ENCODE peak calls at places on chromosomes 13 and 19, in six cellular contexts. J is left ventricle myocardium inferior, F is AG04449, C is GM23338, Q is AG09309, N is HFF-Myc. E is an unnamed sample.

GRCh38 chr13:73141292-73141771 is 82.5 kb downstream of the KLF5 start:
- DNase-seq in N (no peak), J (no peak), F (no peak), C (no peak), Q (no peak), E (peak)

GRCh38 chr13:65472336-65472735 is 1757.8 kb downstream of the PCDH9 start:
- DNase-seq in N (peak), J (no peak), Q (peak), C (no peak), F (no peak), E (no peak)

GRCh38 chr19:3576696-3577443 is 4.1 kb downstream of the HMG20B start:
- DNase-seq in F (no peak), N (no peak), C (peak), Q (no peak), J (peak), E (peak)

GRCh38 chr13:81927347-81927746 is 1586.4 kb upstream of the SPRY2 start:
- DNase-seq in J (no peak), F (no peak), C (peak), N (no peak), Q (no peak), E (no peak)

GRCh38 chr13:45434556-45435371 is 16.6 kb upstream of the SLC25A30 start:
- DNase-seq in F (no peak), N (no peak), Q (no peak), C (no peak), J (no peak), E (no peak)

GRCh38 chr13:46627462-46627861 is 74.5 kb downstream of the LRCH1 start:
- DNase-seq in Q (no peak), J (no peak), N (no peak), C (no peak), F (no peak), E (no peak)

GRCh38 chr19:47520839-47521238 is 6.0 kb upstream of the NAPA start:
- DNase-seq in J (no peak), Q (no peak), C (no peak), N (no peak), F (no peak), E (no peak)

GRCh38 chr19:46271488-46272197 is 25.2 kb upstream of the HIF3A start:
- DNase-seq in C (no peak), Q (peak), F (peak), N (no peak), J (no peak), E (peak)

GRCh38 chr13:78409172-78409571 is 194.2 kb downstream of the POU4F1 start:
- DNase-seq in F (no peak), J (no peak), Q (no peak), N (no peak), C (peak), E (no peak)

GRCh38 chr13:30307966-30308290 is 577 bp upstream of the KATNAL1 start:
- DNase-seq in Q (no peak), N (no peak), J (no peak), F (no peak), C (no peak), E (no peak)

GRCh38 chr13:51739403-51740112 is 64.4 kb downstream of the DHRS12 start:
- DNase-seq in Q (no peak), C (no peak), N (no peak), J (no peak), F (no peak), E (no peak)

GRCh38 chr13:75505327-75505726 is 23.4 kb upstream of the TBC1D4 start:
- DNase-seq in J (no peak), N (no peak), C (no peak), F (no peak), Q (no peak), E (no peak)

GRCh38 chr13:21322988-21323387 is 136.1 kb downstream of the ZDHHC20 start:
- DNase-seq in C (no peak), F (no peak), Q (no peak), J (no peak), N (no peak), E (no peak)

GRCh38 chr19:55353803-55354697 is 469 bp downstream of the COX6B2 start:
- DNase-seq in Q (no peak), C (peak), F (no peak), J (peak), N (no peak), E (no peak)

GRCh38 chr13:73411067-73411809 is 352.4 kb downstream of the KLF5 start:
- DNase-seq in Q (no peak), C (no peak), N (no peak), F (no peak), J (no peak), E (no peak)

GRCh38 chr13:106530907-106531520 is 4.4 kb downstream of the EFNB2 start:
- DNase-seq in Q (no peak), C (no peak), N (no peak), J (no peak), F (no peak), E (no peak)

GRCh38 chr13:46179576-46180368 is 2.2 kb downstream of the LCP1 start:
- DNase-seq in Q (no peak), F (no peak), N (no peak), J (peak), C (no peak), E (no peak)

GRCh38 chr19:33434886-33435705 is 61.6 kb downstream of the CEBPG start:
- DNase-seq in C (no peak), J (peak), F (no peak), Q (no peak), N (no peak), E (no peak)

GRCh38 chr13:23751195-23751594 is 138.0 kb downstream of the MIPEP start:
- DNase-seq in C (no peak), J (no peak), N (no peak), F (no peak), Q (no peak), E (peak)

GRCh38 chr13:78147905-78148304 is 229.3 kb upstream of the EDNRB start:
- DNase-seq in F (no peak), C (no peak), Q (peak), J (no peak), N (peak), E (peak)

GRCh38 chr13:40668335-40668734 is 1.9 kb upstream of the FOXO1 start:
- DNase-seq in J (peak), N (no peak), Q (no peak), C (peak), F (no peak), E (no peak)
- TF ChIP-seq CTCF in J (peak), N (peak), Q (peak), C (peak), F (peak), E (peak)

DNA sequence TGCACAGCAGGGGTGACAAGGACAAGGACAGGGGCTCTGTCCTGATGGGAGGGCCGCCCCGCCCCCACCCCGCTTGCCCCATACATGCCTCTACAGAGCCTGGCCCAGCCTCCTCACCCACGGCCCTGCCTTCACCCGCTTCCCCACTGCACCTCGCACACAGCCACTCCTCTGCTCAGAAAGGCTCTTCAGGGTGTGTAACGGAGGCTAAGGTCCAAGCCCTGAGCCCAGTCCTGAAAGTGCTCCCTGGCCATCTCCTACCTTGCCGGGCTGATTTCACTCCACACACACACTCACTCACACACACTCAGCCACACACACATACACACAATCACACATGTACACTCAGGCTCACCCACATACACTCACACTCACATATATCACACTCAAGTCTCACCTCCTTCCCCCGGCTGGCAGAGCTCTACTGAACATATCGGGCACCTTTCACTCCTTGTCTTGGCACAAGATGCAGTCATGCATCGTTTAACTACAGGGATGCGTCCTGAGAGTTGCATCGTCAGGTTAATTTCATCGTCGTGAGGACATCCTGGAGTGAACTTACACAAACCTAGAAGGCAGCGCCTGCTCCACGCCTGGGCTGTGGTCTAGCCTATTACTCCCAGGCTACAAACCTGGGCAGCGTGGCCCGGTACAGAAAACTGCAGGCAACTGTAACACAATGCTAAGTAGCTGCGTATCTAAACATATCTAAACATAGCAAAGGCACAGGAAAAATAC is 13.2 kb downstream of the EPS15L1 start:
- DNase-seq in F (no peak), J (no peak), N (no peak), C (no peak), Q (no peak), E (no peak)
- H3K4me3 ChIP-seq in F (no peak), J (peak), N (no peak), C (no peak), Q (no peak), E (no peak)

DNA sequence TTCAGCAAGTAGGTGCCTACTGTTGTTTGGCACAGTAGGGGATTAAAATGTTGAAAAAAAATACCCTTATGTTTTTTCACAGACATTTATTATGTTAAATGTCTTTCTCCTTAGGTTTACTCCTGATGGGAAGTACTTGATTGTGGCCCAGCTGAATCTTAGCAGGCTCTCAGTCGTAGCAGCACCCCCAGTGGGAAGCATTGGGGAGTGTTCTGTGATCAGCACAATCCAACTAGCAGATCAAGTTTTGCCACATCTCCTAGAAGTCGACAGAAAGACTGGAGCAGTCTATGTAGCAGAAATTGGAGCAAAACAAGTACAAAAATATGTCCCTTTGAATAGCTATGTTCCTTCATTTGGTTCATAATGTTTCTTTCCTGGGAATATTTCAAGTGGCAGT is 9.3 kb downstream of the NHLRC3 start:
- DNase-seq in C (peak), Q (no peak), N (no peak), J (no peak), F (no peak), E (no peak)
- TF ChIP-seq CTCF in C (peak), Q (peak), N (no peak), J (no peak), F (no peak), E (peak)

GRCh38 chr19:40608957-40609356 is 7.8 kb downstream of the LTBP4 start:
- DNase-seq in N (no peak), C (no peak), J (no peak), F (no peak), Q (no peak), E (no peak)
- H3K4me3 ChIP-seq in N (no peak), C (peak), J (peak), F (peak), Q (no peak), E (peak)

GRCh38 chr13:100721885-100722512 is 47.4 kb upstream of the TMTC4 start:
- DNase-seq in N (peak), J (no peak), Q (peak), F (peak), C (peak), E (no peak)
- TF ChIP-seq CTCF in N (peak), J (peak), Q (peak), F (peak), C (peak), E (peak)

E was measured in retinal pigment epithelial cell.